ENCODE peak calls at places on chromosomes 12 and 14, in six cellular contexts. M, A, G, Z, Q and W are unnamed samples.

GRCh38 chr14:101506921-101507300 is 54.4 kb upstream of the DIO3 start:
- DNase-seq in M (no peak), A (no peak), G (no peak), Z (peak; percentile 51), Q (no peak), W (peak; percentile 10)

GRCh38 chr12:42320796-42321195 is 5.1 kb downstream of the ZCRB1 start:
- DNase-seq in M (no peak), A (no peak), G (no peak), Z (no peak), Q (no peak), W (no peak)

GRCh38 chr14:74763803-74764531 is 851 bp downstream of the YLPM1 start:
- DNase-seq in M (no peak), A (no peak), G (peak; percentile 16), Z (no peak), Q (no peak), W (no peak)

GRCh38 chr14:52835122-52835903 is 43.9 kb upstream of the GNPNAT1 start:
- DNase-seq in M (no peak), A (peak; percentile 41), G (no peak), Z (no peak), Q (no peak), W (peak; percentile 25)

GRCh38 chr12:12859690-12860089 is 31.7 kb upstream of the GPRC5A start:
- DNase-seq in M (no peak), A (no peak), G (no peak), Z (no peak), Q (no peak), W (no peak)

GRCh38 chr12:67764055-67764454 is 115.5 kb downstream of the DYRK2 start:
- DNase-seq in M (no peak), A (no peak), G (no peak), Z (no peak), Q (no peak), W (no peak)

GRCh38 chr12:57500213-57500612 is 12.3 kb downstream of the MARS1 start:
- DNase-seq in M (no peak), A (no peak), G (no peak), Z (no peak), Q (no peak), W (no peak)

GRCh38 chr12:89528434-89528833 is 2.6 kb upstream of the POC1B start:
- DNase-seq in M (no peak), A (no peak), G (no peak), Z (no peak), Q (no peak), W (no peak)

GRCh38 chr14:21711360-21711961 is 37.8 kb upstream of the OR4E1 start:
- DNase-seq in M (no peak), A (peak; percentile 5), G (no peak), Z (no peak), Q (no peak), W (no peak)

GRCh38 chr14:97848351-97848980 is 1051.3 kb downstream of the VRK1 start:
- DNase-seq in M (no peak), A (no peak), G (no peak), Z (no peak), Q (no peak), W (no peak)

GRCh38 chr12:46610754-46611153 is 215.0 kb downstream of the SLC38A4 start:
- DNase-seq in M (no peak), A (no peak), G (no peak), Z (no peak), Q (no peak), W (no peak)

GRCh38 chr14:39097159-39097558 is 5.9 kb downstream of the SEC23A start:
- DNase-seq in M (no peak), A (no peak), G (no peak), Z (no peak), Q (no peak), W (no peak)

GRCh38 chr12:46933947-46934346 is 108.2 kb upstream of the SLC38A4 start:
- DNase-seq in M (no peak), A (peak; percentile 53), G (no peak), Z (no peak), Q (no peak), W (no peak)

GRCh38 chr12:11877869-11878780 is 192.6 kb upstream of the BCL2L14 start:
- DNase-seq in M (no peak), A (no peak), G (no peak), Z (no peak), Q (no peak), W (peak; percentile 7)

GRCh38 chr12:14422516-14423230 is 57.2 kb downstream of the ATF7IP start:
- DNase-seq in M (no peak), A (no peak), G (no peak), Z (no peak), Q (no peak), W (no peak)

GRCh38 chr14:20630340-20631022 is 11.0 kb downstream of the OR6S1 start:
- DNase-seq in M (peak; percentile 75), A (peak; percentile 53), G (no peak), Z (no peak), Q (no peak), W (no peak)

GRCh38 chr12:31482816-31483215 is 108.1 kb downstream of the DENND5B start:
- DNase-seq in M (no peak), A (no peak), G (no peak), Z (no peak), Q (no peak), W (no peak)

GRCh38 chr12:41917827-41918445 is 226.7 kb downstream of the GXYLT1 start:
- DNase-seq in M (no peak), A (no peak), G (no peak), Z (no peak), Q (no peak), W (no peak)

GRCh38 chr12:93048646-93049045 is 119.6 kb upstream of the EEA1 start:
- DNase-seq in M (no peak), A (no peak), G (no peak), Z (no peak), Q (no peak), W (no peak)

GRCh38 chr14:53306267-53306721 is 153.2 kb upstream of the DDHD1 start:
- DNase-seq in M (no peak), A (peak; percentile 56), G (no peak), Z (peak; percentile 65), Q (peak; percentile 18), W (no peak)